ENCODE peak calls at places on chromosomes 3 and 15, in seven cellular contexts. J is brain microvascular endothelial cell; Q is cardiac fibroblast; G is IMR-90; B is adipocyte; W is upper lobe of right lung; M is CD8-positive, alpha-beta memory T cell. H is an unnamed sample.

GRCh38 chr3:174408310-174408709 is 450.8 kb upstream of the NAALADL2 start:
- DNase-seq in B (peak), Q (peak), W (no peak), J (peak), M (no peak), G (peak), H (no peak)

GRCh38 chr3:138638641-138639040 is 30.1 kb downstream of the FAIM start:
- DNase-seq in W (no peak), Q (no peak), B (no peak), M (no peak), G (no peak), J (no peak), H (no peak)

GRCh38 chr15:63292771-63293170 is 15.4 kb downstream of the APH1B start:
- DNase-seq in J (peak), G (peak), M (no peak), W (no peak), Q (peak), B (peak), H (no peak)

GRCh38 chr15:49215768-49216739 is 46.0 kb downstream of the GALK2 start:
- DNase-seq in J (no peak), Q (peak), G (no peak), M (no peak), B (no peak), W (peak), H (no peak)

GRCh38 chr3:139353920-139354556 is 10.2 kb downstream of the MRPS22 start:
- DNase-seq in Q (peak), M (no peak), J (peak), B (peak), G (peak), W (no peak), H (no peak)

GRCh38 chr3:25428003-25428861 is at the start of gene RARB:
- DNase-seq in G (peak), J (peak), M (no peak), W (peak), Q (peak), B (peak), H (no peak)

GRCh38 chr3:41575754-41576153 is 376.4 kb downstream of the CTNNB1 start:
- DNase-seq in B (no peak), J (no peak), M (no peak), G (no peak), W (no peak), Q (no peak), H (no peak)

GRCh38 chr15:29633971-29634370 is 188.3 kb downstream of the TJP1 start:
- DNase-seq in J (no peak), B (no peak), Q (no peak), G (no peak), M (no peak), W (no peak), H (no peak)

GRCh38 chr3:172256101-172256687 is 192.1 kb downstream of the GHSR start:
- DNase-seq in Q (peak), J (no peak), W (no peak), G (peak), M (no peak), B (peak), H (no peak)

GRCh38 chr3:127002195-127003174 is 19.6 kb downstream of the PLXNA1 start:
- DNase-seq in B (peak), G (peak), Q (peak), W (peak), M (no peak), J (peak), H (peak)

GRCh38 chr3:11559816-11560633 is 83.7 kb downstream of the VGLL4 start:
- DNase-seq in M (no peak), G (no peak), B (no peak), W (no peak), J (no peak), Q (no peak), H (no peak)

GRCh38 chr3:159732172-159733111 is 256.2 kb upstream of the IL12A start:
- DNase-seq in J (peak), Q (peak), W (no peak), G (peak), M (no peak), B (peak), H (no peak)

GRCh38 chr3:52153389-52154096 is 680 bp downstream of the POC1A start:
- DNase-seq in W (no peak), M (no peak), J (peak), B (peak), Q (no peak), G (peak), H (peak)

GRCh38 chr3:150825192-150825915 is 62.4 kb upstream of the SIAH2 start:
- DNase-seq in J (no peak), G (no peak), W (no peak), B (no peak), M (no peak), Q (no peak), H (no peak)

GRCh38 chr15:29071193-29071906 is 185.6 kb downstream of the APBA2 start:
- DNase-seq in J (no peak), Q (no peak), G (no peak), W (peak), B (no peak), M (no peak), H (no peak)

GRCh38 chr3:171915275-171915674 is 72.1 kb downstream of the TMEM212 start:
- DNase-seq in Q (no peak), J (no peak), G (no peak), W (no peak), M (no peak), B (no peak), H (no peak)

GRCh38 chr3:134426660-134427181 is 52.5 kb upstream of the AMOTL2 start:
- DNase-seq in G (peak), Q (peak), W (no peak), J (peak), B (no peak), M (no peak), H (no peak)

GRCh38 chr3:52043750-52044149 is 12.6 kb downstream of the DUSP7 start:
- DNase-seq in W (no peak), M (no peak), Q (no peak), G (no peak), J (no peak), B (no peak), H (no peak)

GRCh38 chr15:92812271-92812670 is 87.9 kb upstream of the CHD2 start:
- DNase-seq in Q (no peak), G (no peak), W (no peak), M (no peak), J (no peak), B (no peak), H (no peak)

GRCh38 chr15:36777941-36778340 is 198.5 kb downstream of the CDIN1 start:
- DNase-seq in B (peak), Q (no peak), G (peak), M (no peak), J (no peak), W (no peak), H (no peak)

GRCh38 chr3:71714595-71714994 is 10.6 kb downstream of the EIF4E3 start:
- DNase-seq in G (no peak), M (no peak), J (no peak), Q (no peak), W (no peak), B (no peak), H (no peak)

GRCh38 chr15:78203346-78204225 is 30.8 kb downstream of the ACSBG1 start:
- DNase-seq in B (no peak), M (no peak), J (no peak), W (no peak), Q (no peak), G (no peak), H (no peak)

GRCh38 chr3:12916159-12916558 is 74.8 kb upstream of the RPL32 start:
- DNase-seq in J (no peak), G (no peak), M (peak), Q (no peak), B (no peak), W (no peak), H (no peak)

GRCh38 chr3:61719278-61719977 is 158.1 kb downstream of the PTPRG start:
- DNase-seq in W (no peak), B (peak), Q (no peak), G (no peak), J (no peak), M (no peak), H (no peak)

GRCh38 chr3:17176757-17177156 is 292.0 kb downstream of the PLCL2 start:
- DNase-seq in J (no peak), Q (no peak), G (no peak), M (no peak), B (no peak), W (no peak), H (no peak)

GRCh38 chr3:162034368-162034767 is 537.8 kb downstream of the OTOL1 start:
- DNase-seq in G (peak), Q (peak), W (no peak), M (no peak), B (peak), J (peak), H (no peak)

GRCh38 chr3:138625707-138626365 is 17.3 kb downstream of the FAIM start:
- DNase-seq in M (no peak), Q (peak), B (peak), G (peak), W (no peak), J (peak), H (no peak)

GRCh38 chr3:73745429-73746247 is 120.9 kb upstream of the PDZRN3 start:
- DNase-seq in B (no peak), G (peak), Q (peak), J (no peak), M (no peak), W (no peak), H (no peak)

DNA sequence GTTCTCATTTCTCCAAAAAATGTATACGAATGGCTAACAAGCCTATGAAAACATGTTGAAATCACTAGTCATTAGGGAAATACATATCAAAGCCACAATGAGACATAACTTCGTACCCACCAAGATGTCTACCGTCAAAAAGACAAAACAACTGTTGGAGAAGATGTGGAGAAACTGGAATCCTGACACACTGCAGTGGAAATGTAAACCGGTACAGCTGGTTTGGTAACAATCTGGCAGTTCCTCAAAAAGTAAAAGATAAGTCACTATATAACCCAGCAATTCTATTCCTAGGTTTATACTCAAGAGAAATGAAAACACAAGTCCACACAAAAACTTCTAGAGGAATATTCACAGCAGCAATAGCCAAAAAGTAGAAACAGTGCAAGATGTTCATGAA is 7.0 kb downstream of the SCAPER start:
- DNase-seq in G (peak), W (no peak), Q (no peak), M (no peak), J (no peak), B (no peak), H (no peak)
- H3K4me3 ChIP-seq in G (no peak), W (no peak), Q (no peak), M (no peak), J (no peak), B (no peak), H (no peak)

DNA sequence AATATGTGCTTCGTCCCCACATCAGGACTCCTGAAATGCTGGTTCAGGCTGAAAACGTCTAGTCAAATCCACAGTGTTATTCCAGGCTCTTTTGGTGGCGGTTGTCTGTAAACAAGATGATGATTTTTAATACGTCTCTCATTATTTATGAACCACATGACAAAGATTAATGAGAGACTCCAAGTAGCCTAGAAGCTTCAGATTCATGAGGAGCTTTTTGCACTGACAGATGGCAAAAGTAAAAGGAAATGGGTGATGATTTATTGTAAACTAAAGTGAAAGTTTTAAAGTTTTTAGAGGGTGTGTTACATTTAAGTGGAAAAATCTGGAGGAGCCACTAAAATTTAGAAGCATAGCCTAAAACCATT is 77.0 kb downstream of the BBX start:
- DNase-seq in W (no peak), G (no peak), Q (no peak), B (peak), J (no peak), M (no peak), H (no peak)
- H3K4me3 ChIP-seq in W (peak), G (no peak), Q (peak), B (peak), J (peak), M (peak), H (no peak)

DNA sequence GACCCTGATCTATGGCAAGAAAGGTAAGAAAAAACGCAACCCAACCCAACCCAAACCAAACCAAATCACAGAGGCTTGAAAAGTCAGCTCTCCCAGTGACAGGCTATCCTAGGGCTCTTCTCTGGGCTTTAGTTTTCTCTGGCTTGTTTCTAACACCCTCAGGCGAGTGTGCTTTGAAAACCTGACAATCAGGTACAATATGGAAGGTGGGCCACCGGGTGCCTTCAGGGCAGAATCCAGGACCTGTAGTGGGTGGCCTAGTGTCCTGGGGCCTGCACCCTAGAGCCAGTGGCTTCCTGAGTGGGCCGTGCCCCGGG is 46.8 kb downstream of the BHLHE40 start:
- DNase-seq in B (no peak), M (no peak), G (no peak), J (no peak), W (no peak), Q (no peak), H (no peak)
- H3K4me3 ChIP-seq in B (no peak), M (no peak), G (no peak), J (no peak), W (peak), Q (peak), H (no peak)

GRCh38 chr3:129106320-129106719 is 15.3 kb downstream of the RAB43 start:
- DNase-seq in W (no peak), B (no peak), M (no peak), Q (no peak), G (no peak), J (no peak), H (no peak)
- H3K4me3 ChIP-seq in W (no peak), B (no peak), M (no peak), Q (no peak), G (no peak), J (no peak), H (no peak)

GRCh38 chr3:3177861-3178497 is 1.5 kb downstream of the CRBN start:
- DNase-seq in W (no peak), J (peak), M (no peak), B (peak), G (peak), Q (peak), H (no peak)
- H3K4me3 ChIP-seq in W (peak), J (no peak), M (peak), B (peak), G (no peak), Q (peak), H (no peak)

GRCh38 chr3:184738982-184739381 is 27.1 kb upstream of the MAGEF1 start:
- DNase-seq in G (no peak), W (no peak), B (no peak), J (no peak), M (no peak), Q (no peak), H (no peak)

GRCh38 chr3:184738519-184738890 is 26.6 kb upstream of the MAGEF1 start:
- DNase-seq in Q (no peak), J (no peak), M (no peak), W (no peak), G (no peak), B (no peak), H (no peak)

GRCh38 chr3:184737063-184737462 is 25.2 kb upstream of the MAGEF1 start:
- DNase-seq in M (no peak), W (no peak), Q (no peak), J (no peak), G (no peak), B (no peak), H (no peak)

GRCh38 chr3:184739594-184740505 is 28.0 kb upstream of the MAGEF1 start:
- DNase-seq in B (no peak), Q (no peak), W (no peak), J (no peak), G (no peak), M (no peak), H (no peak)

GRCh38 chr3:184737641-184738518 is 26.0 kb upstream of the MAGEF1 start:
- DNase-seq in G (peak), B (peak), Q (peak), J (peak), M (no peak), W (no peak), H (no peak)
- H3K4me3 ChIP-seq in G (no peak), B (no peak), Q (no peak), J (no peak), M (no peak), W (no peak), H (no peak)

GRCh38 chr3:79534732-79535131 is 233.1 kb downstream of the ROBO1 start:
- DNase-seq in B (no peak), Q (no peak), W (no peak), J (peak), G (no peak), M (no peak), H (no peak)
- H3K4me3 ChIP-seq in B (no peak), Q (no peak), W (no peak), J (no peak), G (no peak), M (no peak), H (no peak)

GRCh38 chr3:125608419-125608818 is 13.1 kb upstream of the OSBPL11 start:
- DNase-seq in G (no peak), M (no peak), W (no peak), B (peak), J (no peak), Q (no peak), H (no peak)

GRCh38 chr3:125605771-125606170 is 10.5 kb upstream of the OSBPL11 start:
- DNase-seq in J (no peak), G (no peak), M (no peak), W (no peak), Q (no peak), B (no peak), H (no peak)

GRCh38 chr3:125606291-125606690 is 11.0 kb upstream of the OSBPL11 start:
- DNase-seq in J (no peak), M (no peak), G (no peak), W (no peak), B (no peak), Q (no peak), H (no peak)

GRCh38 chr3:125602752-125603649 is 7.7 kb upstream of the OSBPL11 start:
- DNase-seq in B (peak), G (peak), M (no peak), J (peak), Q (peak), W (no peak), H (no peak)
- H3K4me3 ChIP-seq in B (peak), G (no peak), M (no peak), J (peak), Q (no peak), W (no peak), H (no peak)

GRCh38 chr3:124035463-124036121 is 43.7 kb upstream of the ROPN1 start:
- DNase-seq in M (no peak), J (no peak), W (no peak), Q (no peak), G (no peak), B (no peak), H (no peak)

GRCh38 chr3:124032881-124033359 is 41.0 kb upstream of the ROPN1 start:
- DNase-seq in M (peak), G (peak), J (peak), Q (peak), W (peak), B (peak), H (peak)

GRCh38 chr3:124033360-124034015 is 41.6 kb upstream of the ROPN1 start:
- DNase-seq in J (no peak), W (peak), Q (peak), M (no peak), B (peak), G (no peak), H (no peak)

GRCh38 chr3:124034016-124034808 is 42.3 kb upstream of the ROPN1 start:
- DNase-seq in B (peak), W (peak), G (no peak), J (no peak), M (no peak), Q (no peak), H (no peak)

GRCh38 chr3:124034809-124035152 is 42.9 kb upstream of the ROPN1 start:
- DNase-seq in G (no peak), M (no peak), B (no peak), Q (no peak), W (no peak), J (no peak), H (no peak)
- H3K4me3 ChIP-seq in G (no peak), M (no peak), B (peak), Q (peak), W (peak), J (no peak), H (no peak)

GRCh38 chr15:82532991-82533481 is 7.2 kb downstream of the RPS17 start:
- DNase-seq in G (no peak), Q (no peak), W (no peak), B (no peak), J (no peak), M (no peak), H (no peak)

GRCh38 chr15:82531496-82532382 is 8.5 kb downstream of the RPS17 start:
- DNase-seq in G (no peak), W (no peak), J (no peak), M (no peak), B (no peak), Q (no peak), H (no peak)

GRCh38 chr15:82533801-82534200 is 6.5 kb downstream of the RPS17 start:
- DNase-seq in B (no peak), J (no peak), W (no peak), M (no peak), G (no peak), Q (no peak), H (no peak)

GRCh38 chr15:82530606-82531379 is 9.5 kb downstream of the RPS17 start:
- DNase-seq in W (peak), M (peak), B (peak), G (peak), Q (peak), J (peak), H (peak)

GRCh38 chr15:82532383-82532990 is 7.8 kb downstream of the RPS17 start:
- DNase-seq in M (no peak), Q (no peak), W (no peak), G (no peak), J (no peak), B (no peak), H (no peak)
- H3K4me3 ChIP-seq in M (no peak), Q (no peak), W (no peak), G (no peak), J (no peak), B (no peak), H (no peak)